ENCODE peak calls at places on chromosomes 2 and 18, in four cellular contexts. F is transverse colon, J is cardiac fibroblast, X is NCI-H2081. W is an unnamed sample.

GRCh38 chr18:59994357-59994756 is 94.6 kb downstream of the PMAIP1 start:
- DNase-seq in F (no peak), J (peak), X (peak), W (no peak)

GRCh38 chr2:96169868-96170507 is 24.7 kb upstream of the DUSP2 start:
- DNase-seq in X (no peak), J (no peak), F (no peak), W (no peak)

GRCh38 chr18:61333271-61333745 is at the start of gene CDH20:
- DNase-seq in X (no peak), F (no peak), J (peak), W (no peak)

GRCh38 chr2:133908171-133908570 is 339.9 kb upstream of the NCKAP5 start:
- DNase-seq in X (no peak), F (no peak), J (no peak), W (no peak)

GRCh38 chr2:61679096-61679495 is 140.9 kb upstream of the XPO1 start:
- DNase-seq in J (no peak), X (no peak), F (no peak), W (no peak)

GRCh38 chr2:111168528-111168929 is 47.8 kb downstream of the BCL2L11 start:
- DNase-seq in X (no peak), J (peak), F (peak), W (no peak)

GRCh38 chr2:19120941-19121750 is 237.3 kb downstream of the OSR1 start:
- DNase-seq in F (no peak), J (peak), X (no peak), W (no peak)

GRCh38 chr2:66691199-66691975 is 256.5 kb downstream of the MEIS1 start:
- DNase-seq in X (no peak), F (no peak), J (no peak), W (no peak)

GRCh38 chr2:84904717-84905174 is 710 bp upstream of the TMSB10 start:
- DNase-seq in X (peak), J (peak), F (peak), W (peak)

GRCh38 chr2:215619022-215619958 is 183.4 kb upstream of the FN1 start:
- DNase-seq in F (no peak), X (peak), J (peak), W (no peak)

GRCh38 chr2:127185093-127185492 is 35.0 kb downstream of the CYP27C1 start:
- DNase-seq in X (no peak), F (no peak), J (no peak), W (no peak)

GRCh38 chr2:127175821-127176354 is 44.2 kb downstream of the CYP27C1 start:
- DNase-seq in F (peak), X (no peak), J (no peak), W (no peak)

GRCh38 chr2:39778775-39779751 is at the start of gene THUMPD2:
- DNase-seq in F (peak), X (peak), J (peak), W (peak)

GRCh38 chr2:191757256-191757655 is 79.3 kb downstream of the NABP1 start:
- DNase-seq in X (no peak), J (no peak), F (no peak), W (no peak)

GRCh38 chr2:95305341-95306058 is 8.4 kb downstream of the KCNIP3 start:
- DNase-seq in J (peak), X (peak), F (peak), W (no peak)

GRCh38 chr2:11355194-11356053 is 11.0 kb upstream of the ROCK2 start:
- DNase-seq in F (no peak), J (no peak), X (no peak), W (no peak)

W was measured in mucosa of descending colon.